ENCODE peak calls at places on chromosomes 6 and 20, in nine cellular contexts. A is CD4-positive, CD25-positive, alpha-beta regulatory T cell; K is heart left ventricle; R is HCT116; F is heart right ventricle; D is tibial nerve; Q is mammary epithelial cell; J is CD8-positive, alpha-beta memory T cell; U is fibroblast of lung. L is an unnamed sample.

GRCh38 chr6:109782401-109783046 is 91.4 kb downstream of the FIG4 start:
- DNase-seq in A (no peak), K (no peak), R (no peak), F (no peak), D (no peak), Q (no peak), J (no peak), U (no peak), L (no peak)

GRCh38 chr6:153941768-153942167 is 97.3 kb upstream of the OPRM1 start:
- DNase-seq in A (no peak), K (no peak), R (no peak), F (no peak), D (no peak), Q (no peak), J (no peak), U (no peak), L (no peak)

GRCh38 chr6:63440057-63440456 is 120.3 kb upstream of the LGSN start:
- DNase-seq in A (no peak), K (no peak), R (no peak), F (no peak), D (no peak), Q (peak; percentile 13), J (no peak), U (no peak), L (no peak)

GRCh38 chr6:3331948-3332347 is 73.2 kb downstream of the PSMG4 start:
- DNase-seq in A (no peak), K (no peak), R (no peak), F (no peak), D (no peak), Q (no peak), J (no peak), U (no peak), L (no peak)

GRCh38 chr6:163635731-163636344 is 221.3 kb downstream of the QKI start:
- DNase-seq in A (no peak), K (no peak), R (no peak), F (no peak), D (no peak), Q (no peak), J (no peak), U (no peak), L (no peak)

GRCh38 chr6:159726196-159726917 is 949 bp upstream of the WTAP start:
- DNase-seq in A (no peak), K (no peak), R (no peak), F (no peak), D (no peak), Q (no peak), J (no peak), U (no peak), L (no peak)

GRCh38 chr20:17806107-17806506 is 106.3 kb downstream of the BANF2 start:
- DNase-seq in A (no peak), K (no peak), R (no peak), F (no peak), D (no peak), Q (no peak), J (no peak), U (no peak), L (no peak)

GRCh38 chr6:129698430-129698829 is 11.5 kb downstream of the ARHGAP18 start:
- DNase-seq in A (no peak), K (no peak), R (no peak), F (no peak), D (no peak), Q (no peak), J (no peak), U (no peak), L (no peak)

GRCh38 chr6:131744888-131745287 is 34.1 kb upstream of the CTAGE9 start:
- DNase-seq in A (no peak), K (no peak), R (no peak), F (no peak), D (no peak), Q (no peak), J (no peak), U (no peak), L (no peak)

GRCh38 chr20:14069796-14070195 is 74.5 kb downstream of the MACROD2 start:
- DNase-seq in A (no peak), K (no peak), R (no peak), F (no peak), D (no peak), Q (peak; percentile 84), J (no peak), U (peak; percentile 11), L (peak; percentile 19)

GRCh38 chr6:163926642-163927041 is 512.1 kb downstream of the QKI start:
- DNase-seq in A (no peak), K (peak; percentile 38), R (no peak), F (peak; percentile 23), D (no peak), Q (no peak), J (no peak), U (peak; percentile 14), L (no peak)

GRCh38 chr20:57582432-57583288 is 21.8 kb downstream of the PCK1 start:
- DNase-seq in A (no peak), K (no peak), R (no peak), F (peak; percentile 58), D (no peak), Q (no peak), J (no peak), U (peak; percentile 46), L (peak; percentile 42)

GRCh38 chr20:57582029-57582378 is 21.1 kb downstream of the PCK1 start:
- DNase-seq in A (no peak), K (no peak), R (no peak), F (no peak), D (no peak), Q (no peak), J (no peak), U (no peak), L (no peak)

GRCh38 chr20:57585466-57586213 is 24.7 kb downstream of the PCK1 start:
- DNase-seq in A (no peak), K (no peak), R (no peak), F (no peak), D (no peak), Q (no peak), J (no peak), U (no peak), L (no peak)

GRCh38 chr20:57584768-57585461 is 24.0 kb downstream of the PCK1 start:
- DNase-seq in A (no peak), K (no peak), R (no peak), F (no peak), D (no peak), Q (no peak), J (no peak), U (no peak), L (no peak)

DNA sequence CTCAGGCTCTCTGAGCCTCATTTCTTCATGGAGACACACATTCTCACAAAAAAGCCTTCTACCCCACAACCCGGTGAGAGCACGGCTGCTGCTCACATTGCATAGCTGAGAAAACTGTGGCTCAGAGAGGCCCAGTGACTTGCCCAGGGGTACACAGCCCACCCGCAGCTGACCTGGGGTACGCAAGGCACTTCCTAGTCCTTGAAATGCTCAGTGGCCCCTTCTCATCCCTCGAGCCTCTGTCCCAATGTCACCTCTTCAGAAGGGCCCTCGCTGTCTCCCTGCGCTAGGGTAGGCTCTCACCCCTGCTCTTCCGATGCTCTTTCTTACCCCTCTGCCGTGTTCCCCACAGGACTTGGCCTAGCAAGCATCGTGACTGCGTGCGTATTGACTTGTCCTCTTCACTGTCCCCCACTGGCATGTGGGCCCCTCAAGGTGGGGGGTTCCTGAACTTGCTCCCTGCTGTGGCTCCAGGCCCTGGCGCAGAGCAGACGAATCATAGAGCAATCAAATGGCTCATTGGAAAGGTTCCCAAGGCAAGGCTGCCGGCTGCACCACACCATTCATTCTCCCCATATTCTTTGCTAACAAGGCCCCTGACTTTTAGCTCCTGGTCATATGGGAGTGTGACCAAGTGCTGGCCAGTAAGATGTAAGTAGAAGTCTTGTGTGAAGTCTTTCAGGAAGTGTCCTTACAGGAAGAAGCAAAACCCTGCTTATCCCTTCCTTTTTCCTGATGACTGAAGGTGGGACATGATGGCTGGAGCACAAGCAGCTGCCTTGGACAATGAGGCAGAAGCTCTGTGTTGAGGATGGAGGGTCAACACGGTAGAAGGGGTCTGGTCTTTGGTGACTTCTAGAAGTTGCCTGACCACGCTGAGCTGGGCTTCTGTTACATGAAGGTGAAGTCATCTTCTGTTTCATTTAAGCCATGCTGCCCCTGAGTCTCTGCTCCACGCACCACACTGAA is 22.7 kb downstream of the PCK1 start:
- DNase-seq in A (no peak), K (no peak), R (no peak), F (no peak), D (no peak), Q (no peak), J (no peak), U (no peak), L (no peak)
- H3K4me1 ChIP-seq in A (no peaks in the 10 kb centered on the region), K (no peaks in the 10 kb centered on the region), R (no peaks in the 10 kb centered on the region), F (peaks cover 12% of the 10 kb centered on the region), D (peaks cover 5% of the 10 kb centered on the region), Q (no peaks in the 10 kb centered on the region), J (no peaks in the 10 kb centered on the region), U (no peaks in the 10 kb centered on the region), L (no peaks in the 10 kb centered on the region)

GRCh38 chr6:50718566-50718965 is 5.2 kb downstream of the TFAP2D start:
- DNase-seq in A (no peak), K (no peak), R (no peak), F (no peak), D (no peak), Q (no peak), J (no peak), U (no peak), L (no peak)
- H3K4me1 ChIP-seq in A (no peaks in the 10 kb centered on the region), K (no peaks in the 10 kb centered on the region), R (no peaks in the 10 kb centered on the region), F (no peaks in the 10 kb centered on the region), D (no peaks in the 10 kb centered on the region), Q (no peaks in the 10 kb centered on the region), J (no peaks in the 10 kb centered on the region), U (no peaks in the 10 kb centered on the region), L (no peaks in the 10 kb centered on the region)

GRCh38 chr6:139588734-139589418 is 214.4 kb upstream of the CITED2 start:
- DNase-seq in A (no peak), K (no peak), R (no peak), F (no peak), D (no peak), Q (no peak), J (no peak), U (peak; percentile 95), L (no peak)
- H3K4me1 ChIP-seq in A (no peaks in the 10 kb centered on the region), K (no peaks in the 10 kb centered on the region), R (peaks cover 27% of the 10 kb centered on the region), F (peaks cover 29% of the 10 kb centered on the region), D (peaks cover 10% of the 10 kb centered on the region), Q (peaks cover 13% of the 10 kb centered on the region), J (no peaks in the 10 kb centered on the region), U (peaks cover 15% of the 10 kb centered on the region), L (no peaks in the 10 kb centered on the region)

GRCh38 chr20:57882451-57883161 is 172.8 kb upstream of the PMEPA1 start:
- DNase-seq in A (no peak), K (no peak), R (no peak), F (no peak), D (no peak), Q (peak; percentile 32), J (no peak), U (no peak), L (no peak)
- H3K4me1 ChIP-seq in A (no peaks in the 10 kb centered on the region), K (no peaks in the 10 kb centered on the region), R (no peaks in the 10 kb centered on the region), F (peaks cover 11% of the 10 kb centered on the region), D (peaks cover 10% of the 10 kb centered on the region), Q (no peaks in the 10 kb centered on the region), J (no peaks in the 10 kb centered on the region), U (no peaks in the 10 kb centered on the region), L (no peaks in the 10 kb centered on the region)